ENCODE peak calls at places on chromosome 12, in ten cellular contexts. R is endodermal cell, W is ovary, P is fibroblast of the aortic adventitia, C is progenitor cell of endocrine pancreas, D is AG09309, J is upper lobe of right lung, V is Peyer's patch, I is hepatocyte, E is GM12865. F is an unnamed sample.

GRCh38 chr12:88753074-88753473 is 172.8 kb upstream of the KITLG start:
- DNase-seq in R (no peak), W (no peak), P (peak), C (no peak), D (no peak), J (no peak), V (no peak), I (no peak), E (no peak), F (no peak)

GRCh38 chr12:49348781-49349180 is 2.1 kb downstream of the DNAJC22 start:
- DNase-seq in R (peak), W (no peak), P (no peak), C (no peak), D (no peak), J (peak), V (no peak), I (no peak), E (no peak), F (no peak)

GRCh38 chr12:58196971-58197370 is 255.6 kb downstream of the ATP23 start:
- DNase-seq in R (no peak), W (no peak), P (no peak), C (no peak), D (no peak), J (no peak), V (no peak), I (no peak), E (no peak), F (no peak)

GRCh38 chr12:27467641-27468040 is 21.1 kb downstream of the SMCO2 start:
- DNase-seq in R (no peak), W (no peak), P (no peak), C (no peak), D (no peak), J (no peak), V (no peak), I (no peak), E (peak), F (no peak)

GRCh38 chr12:108131657-108132126 is 2.6 kb downstream of the WSCD2 start:
- DNase-seq in R (peak), W (no peak), P (no peak), C (no peak), D (no peak), J (no peak), V (no peak), I (no peak), E (no peak), F (no peak)

GRCh38 chr12:5589055-5589454 is 157.1 kb downstream of the NTF3 start:
- DNase-seq in R (no peak), W (no peak), P (no peak), C (no peak), D (no peak), J (no peak), V (no peak), I (no peak), E (no peak), F (no peak)

GRCh38 chr12:17609152-17609551 is 480.8 kb downstream of the RERGL start:
- DNase-seq in R (no peak), W (no peak), P (no peak), C (no peak), D (no peak), J (no peak), V (no peak), I (no peak), E (no peak), F (no peak)

GRCh38 chr12:69610126-69610525 is 581 bp downstream of the LRRC10 start:
- DNase-seq in R (no peak), W (no peak), P (no peak), C (no peak), D (no peak), J (no peak), V (no peak), I (no peak), E (no peak), F (no peak)

GRCh38 chr12:62438098-62438692 is 28.4 kb upstream of the MON2 start:
- DNase-seq in R (peak), W (no peak), P (peak), C (no peak), D (peak), J (no peak), V (peak), I (peak), E (peak), F (peak)

GRCh38 chr12:64318605-64319004 is 72.0 kb downstream of the C12orf56 start:
- DNase-seq in R (peak), W (no peak), P (peak), C (no peak), D (no peak), J (no peak), V (no peak), I (peak), E (peak), F (peak)

GRCh38 chr12:116492703-116493324 is 66.4 kb upstream of the MAP1LC3B2 start:
- DNase-seq in R (peak), W (no peak), P (peak), C (no peak), D (peak), J (no peak), V (no peak), I (peak), E (peak), F (no peak)

GRCh38 chr12:67804168-67804567 is 155.6 kb downstream of the DYRK2 start:
- DNase-seq in R (no peak), W (no peak), P (no peak), C (no peak), D (no peak), J (no peak), V (no peak), I (no peak), E (peak), F (no peak)

GRCh38 chr12:1661553-1662335 is 29.1 kb upstream of the ADIPOR2 start:
- DNase-seq in R (peak), W (peak), P (peak), C (peak), D (peak), J (peak), V (peak), I (peak), E (peak), F (peak)

GRCh38 chr12:1920436-1920835 is 2.0 kb upstream of the CACNA2D4 start:
- DNase-seq in R (peak), W (no peak), P (no peak), C (no peak), D (no peak), J (no peak), V (peak), I (peak), E (no peak), F (no peak)

GRCh38 chr12:101328917-101329316 is 49.0 kb downstream of the UTP20 start:
- DNase-seq in R (no peak), W (no peak), P (no peak), C (no peak), D (no peak), J (no peak), V (no peak), I (no peak), E (no peak), F (no peak)

GRCh38 chr12:130827432-130827831 is 11.6 kb downstream of the STX2 start:
- DNase-seq in R (peak), W (no peak), P (no peak), C (no peak), D (no peak), J (no peak), V (no peak), I (peak), E (no peak), F (no peak)

GRCh38 chr12:123063535-123063934 is 83.1 kb downstream of the ARL6IP4 start:
- DNase-seq in R (peak), W (no peak), P (no peak), C (no peak), D (no peak), J (no peak), V (no peak), I (peak), E (peak), F (no peak)

GRCh38 chr12:101925352-101925751 is 48.0 kb downstream of the DRAM1 start:
- DNase-seq in R (no peak), W (peak), P (peak), C (no peak), D (peak), J (no peak), V (peak), I (peak), E (no peak), F (no peak)

GRCh38 chr12:132314035-132314434 is 15.4 kb downstream of the GALNT9 start:
- DNase-seq in R (no peak), W (no peak), P (no peak), C (no peak), D (no peak), J (no peak), V (no peak), I (no peak), E (no peak), F (no peak)

GRCh38 chr12:122738561-122738960 is 7.9 kb upstream of the HCAR1 start:
- DNase-seq in R (no peak), W (no peak), P (no peak), C (no peak), D (no peak), J (no peak), V (no peak), I (no peak), E (no peak), F (no peak)

GRCh38 chr12:103327676-103328075 is 168.1 kb downstream of the C12orf42 start:
- DNase-seq in R (no peak), W (no peak), P (no peak), C (no peak), D (no peak), J (no peak), V (no peak), I (no peak), E (no peak), F (no peak)

GRCh38 chr12:103330672-103331071 is 165.1 kb downstream of the C12orf42 start:
- DNase-seq in R (no peak), W (no peak), P (no peak), C (no peak), D (no peak), J (no peak), V (no peak), I (no peak), E (no peak), F (no peak)

GRCh38 chr12:103331643-103332042 is 164.1 kb downstream of the C12orf42 start:
- DNase-seq in R (no peak), W (no peak), P (no peak), C (no peak), D (no peak), J (no peak), V (no peak), I (no peak), E (no peak), F (no peak)

DNA sequence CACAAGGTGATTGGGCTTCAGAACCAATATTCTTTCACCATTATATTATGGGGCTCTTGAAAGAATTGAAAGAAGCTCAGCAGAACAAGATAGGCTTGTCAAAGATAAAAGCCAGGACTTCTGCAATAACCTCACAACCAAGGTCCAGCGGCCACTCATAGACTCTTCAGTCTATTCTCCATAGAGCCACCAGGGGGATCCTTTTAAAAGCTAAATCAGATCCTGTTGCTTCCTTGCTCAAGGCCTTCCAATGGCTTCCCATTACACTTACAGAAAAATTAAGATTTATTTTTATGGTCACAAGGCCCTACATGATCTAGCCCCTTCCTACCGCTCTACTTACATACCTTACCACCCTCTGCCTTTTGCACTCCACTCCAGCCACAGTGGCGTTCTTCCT is 169.6 kb downstream of the C12orf42 start:
- DNase-seq in R (peak), W (no peak), P (no peak), C (no peak), D (no peak), J (no peak), V (no peak), I (peak), E (peak), F (peak)
- TF ChIP-seq CTCF in R (peak), W (no peak), P (no peak), C (peak), D (no peak), J (peak), V (no peak), I (peak), E (peak), F (peak)

GRCh38 chr12:51814311-51815088 is 34.0 kb downstream of the FIGNL2 start:
- DNase-seq in R (peak), W (peak), P (peak), C (peak), D (peak), J (peak), V (peak), I (peak), E (peak), F (peak)
- TF ChIP-seq CTCF in R (peak), W (peak), P (peak), C (peak), D (peak), J (peak), V (peak), I (peak), E (peak), F (peak)

DNA sequence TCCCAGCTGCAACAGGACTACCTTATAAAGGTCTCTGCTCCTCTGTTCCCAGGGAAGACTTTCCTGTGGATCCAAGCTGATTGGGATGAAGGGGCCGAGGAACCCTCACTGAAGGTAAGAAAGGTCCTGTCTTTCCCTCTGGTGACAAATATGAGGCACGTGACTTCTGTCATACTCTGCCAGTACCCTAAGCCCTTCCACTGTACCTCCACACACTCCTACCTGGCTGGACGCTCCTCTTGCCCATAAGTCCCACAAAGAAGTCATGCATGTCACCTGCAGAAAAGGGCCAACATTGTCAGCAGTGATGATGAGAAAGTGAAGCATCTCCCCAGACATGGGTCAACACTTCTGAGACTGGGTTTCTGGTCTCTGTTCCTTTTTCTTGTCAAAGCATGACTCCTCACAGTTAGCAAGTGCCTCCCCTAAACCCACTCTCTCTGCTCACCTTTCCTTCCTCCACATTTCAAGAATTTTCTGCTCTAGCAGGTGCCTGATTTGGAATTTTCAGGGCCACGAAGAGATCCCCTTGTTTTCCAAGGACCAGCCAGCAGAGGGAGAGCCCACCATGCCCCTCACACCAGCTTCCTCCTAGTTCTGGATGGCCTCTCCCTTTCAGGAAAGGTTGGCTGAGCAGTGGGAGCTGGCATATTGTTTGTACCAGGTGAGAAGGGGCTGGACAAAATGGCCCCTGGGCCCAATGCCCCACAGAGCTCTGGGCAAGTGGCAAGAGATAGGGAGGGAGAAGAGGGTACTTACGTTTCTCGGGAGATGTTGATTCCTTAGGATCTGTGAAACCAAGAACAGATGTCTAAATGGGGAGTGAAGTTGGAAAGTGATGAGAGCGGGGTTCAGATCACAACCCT is 3.5 kb downstream of the TAC3 start:
- DNase-seq in R (peak), W (no peak), P (no peak), C (no peak), D (no peak), J (no peak), V (peak), I (no peak), E (peak), F (peak)
- TF ChIP-seq CTCF in R (peak), W (no peak), P (no peak), C (peak), D (no peak), J (no peak), V (no peak), I (no peak), E (no peak), F (no peak)

GRCh38 chr12:125687403-125687802 is 622.2 kb downstream of the AACS start:
- DNase-seq in R (no peak), W (no peak), P (no peak), C (no peak), D (no peak), J (no peak), V (no peak), I (no peak), E (no peak), F (no peak)

GRCh38 chr12:125685885-125686284 is 620.6 kb downstream of the AACS start:
- DNase-seq in R (no peak), W (no peak), P (no peak), C (no peak), D (no peak), J (no peak), V (no peak), I (no peak), E (no peak), F (no peak)

GRCh38 chr12:125684968-125685790 is 619.9 kb downstream of the AACS start:
- DNase-seq in R (no peak), W (no peak), P (no peak), C (no peak), D (no peak), J (no peak), V (no peak), I (no peak), E (no peak), F (no peak)

GRCh38 chr12:125687820-125688219 is 622.6 kb downstream of the AACS start:
- DNase-seq in R (no peak), W (no peak), P (no peak), C (no peak), D (no peak), J (no peak), V (no peak), I (no peak), E (no peak), F (no peak)

DNA sequence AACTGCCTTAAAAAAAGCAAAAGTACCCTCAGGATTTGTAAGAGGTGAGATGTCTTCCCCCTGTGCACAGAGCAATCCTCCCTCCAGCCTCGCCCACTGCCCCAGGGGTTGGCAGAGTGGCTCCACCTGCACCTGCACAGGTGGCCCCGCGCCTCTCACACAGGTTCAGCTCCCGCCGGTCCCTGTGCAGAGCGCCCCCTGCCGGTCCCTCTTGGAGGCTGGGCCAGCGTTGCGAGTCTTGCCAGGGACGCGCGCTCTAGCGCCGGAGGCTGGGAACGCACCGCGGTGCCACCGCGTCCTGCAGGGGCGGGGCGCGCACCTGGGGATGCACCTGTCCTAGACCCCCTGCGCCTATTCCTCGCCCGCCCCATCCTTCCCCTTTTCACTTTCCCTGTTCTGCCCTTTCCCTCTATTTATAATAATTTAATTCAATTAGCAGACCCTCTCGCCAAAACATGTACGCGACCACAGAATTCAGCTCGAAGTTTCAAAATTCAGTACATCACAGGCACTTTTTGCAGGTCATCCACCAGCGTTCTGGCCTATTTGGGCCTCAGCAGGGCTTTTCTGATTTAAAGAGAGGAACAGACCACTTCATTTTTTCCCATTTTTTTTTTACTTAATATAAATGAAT is 618.6 kb downstream of the AACS start:
- DNase-seq in R (peak), W (no peak), P (no peak), C (peak), D (no peak), J (peak), V (no peak), I (peak), E (peak), F (peak)
- TF ChIP-seq CTCF in R (peak), W (no peak), P (no peak), C (peak), D (no peak), J (peak), V (no peak), I (peak), E (peak), F (peak)

GRCh38 chr12:124326104-124326503 is 31.2 kb downstream of the RFLNA start:
- DNase-seq in R (peak), W (no peak), P (no peak), C (no peak), D (no peak), J (no peak), V (no peak), I (no peak), E (no peak), F (no peak)
- TF ChIP-seq CTCF in R (peak), W (no peak), P (no peak), C (no peak), D (no peak), J (no peak), V (no peak), I (no peak), E (no peak), F (no peak)

DNA sequence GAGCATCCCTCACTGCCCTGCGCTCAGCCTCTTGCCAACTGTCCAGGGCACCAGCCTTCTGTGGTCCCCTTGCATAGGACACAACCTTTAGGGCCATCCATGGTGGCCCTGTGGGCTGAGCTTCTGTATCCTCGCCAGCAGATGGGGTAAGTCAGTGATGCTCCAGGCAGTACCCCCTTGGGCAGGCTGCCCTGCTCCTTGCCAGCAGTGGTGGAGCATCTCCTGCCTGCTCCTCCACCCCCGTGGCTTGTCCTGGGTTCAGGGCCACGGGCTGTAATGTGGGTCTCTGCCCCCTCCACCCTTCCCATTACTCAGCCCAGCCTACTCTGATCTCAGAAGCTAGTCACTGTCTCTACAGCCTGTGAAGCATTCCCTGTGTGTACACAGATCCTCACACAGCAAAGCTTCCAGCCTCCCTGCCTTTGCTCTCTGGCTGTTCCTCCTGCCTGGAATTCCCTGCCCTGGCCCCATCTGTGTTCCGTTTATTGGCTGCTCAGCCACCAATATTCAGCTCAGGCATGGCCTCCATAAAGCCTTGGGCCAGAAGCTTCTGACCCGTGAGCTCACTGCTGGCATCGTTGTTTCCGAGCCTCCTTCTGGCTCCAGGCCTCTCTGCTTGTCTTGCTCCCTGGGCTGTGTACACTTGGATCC is 177.2 kb upstream of the PRMT8 start:
- DNase-seq in R (peak), W (no peak), P (no peak), C (no peak), D (no peak), J (no peak), V (no peak), I (no peak), E (peak), F (peak)
- TF ChIP-seq CTCF in R (peak), W (no peak), P (peak), C (peak), D (peak), J (no peak), V (no peak), I (peak), E (peak), F (peak)

F was measured in GM13976.